ENCODE peak calls at places on chromosomes 2 and 18, in eight cellular contexts. O is astrocyte, A is fibroblast of lung, R is neural progenitor cell, P is hepatocyte, Y is PC-3, U is A673, E is endothelial cell of umbilical vein. C is an unnamed sample.

GRCh38 chr2:12534646-12535263 is 182.0 kb upstream of the TRIB2 start:
- DNase-seq in Y (peak; percentile 96), O (peak; percentile 97), E (no peak), P (peak; percentile 30), A (peak; percentile 98), U (peak; percentile 51), R (peak; percentile 13), C (peak; percentile 94)

GRCh38 chr2:26768759-26769500 is 4.8 kb downstream of the SLC35F6 start:
- DNase-seq in A (peak; percentile 60), O (peak; percentile 25), E (peak; percentile 24), Y (no peak), U (no peak), R (no peak), P (peak; percentile 45), C (peak; percentile 75)

GRCh38 chr2:24435391-24436316 is 55.4 kb upstream of the NCOA1 start:
- DNase-seq in R (peak; percentile 44), P (peak; percentile 70), U (peak; percentile 93), Y (no peak), A (peak; percentile 64), E (peak; percentile 83), O (peak; percentile 41), C (no peak)

GRCh38 chr2:3626118-3626816 is 31.4 kb downstream of the COLEC11 start:
- DNase-seq in U (no peak), E (peak; percentile 29), R (no peak), O (no peak), A (no peak), P (no peak), Y (no peak), C (no peak)

GRCh38 chr2:225994748-225995405 is 595.4 kb downstream of the NYAP2 start:
- DNase-seq in R (no peak), P (no peak), E (no peak), U (no peak), O (peak; percentile 29), Y (peak; percentile 15), A (peak; percentile 41), C (peak; percentile 52)

GRCh38 chr18:3603460-3604259 is 153.7 kb downstream of the TGIF1 start:
- DNase-seq in U (peak; percentile 98), O (peak; percentile 97), A (peak; percentile 97), P (peak; percentile 83), E (peak; percentile 96), R (peak; percentile 91), Y (peak; percentile 94), C (peak; percentile 92)

GRCh38 chr2:182949572-182950189 is 83.2 kb upstream of the FRZB start:
- DNase-seq in Y (peak; percentile 13), U (peak; percentile 70), E (peak; percentile 11), R (no peak), P (peak; percentile 15), A (peak; percentile 28), O (peak; percentile 10), C (peak; percentile 76)

GRCh38 chr2:65868177-65868576 is 435.8 kb upstream of the SPRED2 start:
- DNase-seq in O (no peak), A (no peak), R (no peak), U (no peak), Y (no peak), P (peak; percentile 21), E (no peak), C (no peak)

GRCh38 chr2:231228223-231228622 is 29.8 kb downstream of the ARMC9 start:
- DNase-seq in O (no peak), E (no peak), U (no peak), Y (no peak), A (no peak), R (no peak), P (no peak), C (no peak)

GRCh38 chr18:6412933-6413472 is 1.7 kb downstream of the L3MBTL4 start:
- DNase-seq in U (no peak), R (no peak), A (no peak), Y (no peak), P (no peak), E (no peak), O (no peak), C (no peak)

GRCh38 chr18:6414118-6414722 is 491 bp downstream of the L3MBTL4 start:
- DNase-seq in E (no peak), O (no peak), P (peak; percentile 80), A (no peak), Y (peak; percentile 16), U (no peak), R (peak; percentile 67), C (peak; percentile 7)

GRCh38 chr18:6411367-6411766 is 3.3 kb downstream of the L3MBTL4 start:
- DNase-seq in R (no peak), A (no peak), Y (no peak), O (no peak), U (no peak), E (no peak), P (no peak), C (no peak)

GRCh38 chr18:6414723-6415362 is at the start of gene L3MBTL4:
- DNase-seq in E (no peak), O (no peak), Y (peak; percentile 14), U (no peak), P (peak; percentile 78), R (peak; percentile 53), A (no peak), C (peak; percentile 21)

DNA sequence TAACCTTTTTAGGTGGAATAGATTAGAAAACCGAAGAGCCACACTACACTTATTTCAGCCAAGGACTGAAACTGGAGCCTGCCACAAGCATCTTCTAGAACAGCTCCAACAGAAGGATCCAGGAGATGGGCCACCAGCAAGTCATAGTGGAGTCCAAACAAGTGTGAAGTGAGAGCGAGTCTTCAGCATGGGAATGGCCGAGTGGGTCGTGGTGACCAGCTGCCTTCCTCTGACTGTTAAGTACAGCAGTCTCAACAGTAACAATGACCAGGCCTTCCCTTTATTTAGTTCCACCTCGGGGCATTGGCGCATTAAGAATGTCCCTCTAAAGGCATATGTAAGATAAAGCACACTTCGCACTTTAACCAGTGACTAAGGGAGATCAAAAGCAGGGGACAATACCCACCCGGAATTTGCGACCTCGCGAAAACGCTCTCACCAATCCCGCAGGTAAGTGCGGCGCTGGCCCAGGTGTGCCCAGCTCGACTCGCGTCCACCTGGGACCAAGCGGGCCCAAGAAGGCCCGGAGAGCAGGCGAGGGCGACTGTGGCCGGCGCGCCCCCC is 1.1 kb downstream of the L3MBTL4 start:
- DNase-seq in O (no peak), Y (no peak), U (no peak), P (no peak), E (no peak), R (peak; percentile 9), A (no peak), C (no peak)
- TF ChIP-seq EZH2 in O (no peak), Y (no peak), U (no peak), P (peak; percentile 53), E (no peak), R (no peak), A (no peak), C (no peak)

GRCh38 chr2:64228126-64228678 is 84.0 kb upstream of the PELI1 start:
- DNase-seq in R (peak; percentile 96), U (peak; percentile 95), A (peak; percentile 69), Y (peak; percentile 67), O (peak; percentile 51), E (peak; percentile 84), P (peak; percentile 90), C (peak; percentile 59)
- TF ChIP-seq EZH2 in R (no peak), U (no peak), A (no peak), Y (no peak), O (no peak), E (no peak), P (no peak), C (no peak)

GRCh38 chr2:219059725-219060682 is 717 bp downstream of the IHH start:
- DNase-seq in Y (no peak), P (peak; percentile 45), R (peak; percentile 31), E (no peak), U (no peak), O (no peak), A (no peak), C (peak; percentile 12)

GRCh38 chr2:219058541-219059374 is 2.0 kb downstream of the IHH start:
- DNase-seq in A (peak; percentile 5), O (no peak), P (peak; percentile 88), E (no peak), U (no peak), R (peak; percentile 57), Y (peak; percentile 22), C (no peak)

GRCh38 chr2:219057709-219058540 is 2.8 kb downstream of the IHH start:
- DNase-seq in Y (peak; percentile 72), R (peak; percentile 92), P (peak; percentile 88), A (peak; percentile 49), E (peak; percentile 60), U (peak; percentile 81), O (peak; percentile 16), C (peak; percentile 44)

GRCh38 chr2:219060821-219061791 is at the start of gene IHH:
- DNase-seq in Y (peak; percentile 21), O (no peak), R (peak; percentile 58), E (no peak), P (peak; percentile 80), A (peak; percentile 6), U (no peak), C (no peak)

GRCh38 chr2:219059375-219059724 is 1.4 kb downstream of the IHH start:
- DNase-seq in O (no peak), P (no peak), R (peak; percentile 32), E (no peak), U (no peak), A (no peak), Y (no peak), C (no peak)
- TF ChIP-seq EZH2 in O (no peak), P (no peak), R (no peak), E (no peak), U (peak; percentile 96), A (peak; percentile 92), Y (no peak), C (peak; percentile 98)

GRCh38 chr18:70490008-70490933 is 201.4 kb downstream of the SOCS6 start:
- DNase-seq in P (peak; percentile 73), A (peak; percentile 29), E (peak; percentile 57), U (peak; percentile 90), O (peak; percentile 8), Y (peak; percentile 69), R (peak; percentile 79), C (peak; percentile 30)

GRCh38 chr18:70493461-70493860 is 204.6 kb downstream of the SOCS6 start:
- DNase-seq in U (no peak), Y (no peak), O (no peak), A (no peak), E (no peak), R (no peak), P (no peak), C (no peak)

GRCh38 chr18:70494524-70494923 is 205.7 kb downstream of the SOCS6 start:
- DNase-seq in E (no peak), P (no peak), R (no peak), Y (no peak), U (no peak), A (no peak), O (no peak), C (no peak)

GRCh38 chr18:70489556-70489955 is 200.7 kb downstream of the SOCS6 start:
- DNase-seq in O (no peak), A (no peak), P (no peak), E (no peak), Y (no peak), U (no peak), R (no peak), C (no peak)

DNA sequence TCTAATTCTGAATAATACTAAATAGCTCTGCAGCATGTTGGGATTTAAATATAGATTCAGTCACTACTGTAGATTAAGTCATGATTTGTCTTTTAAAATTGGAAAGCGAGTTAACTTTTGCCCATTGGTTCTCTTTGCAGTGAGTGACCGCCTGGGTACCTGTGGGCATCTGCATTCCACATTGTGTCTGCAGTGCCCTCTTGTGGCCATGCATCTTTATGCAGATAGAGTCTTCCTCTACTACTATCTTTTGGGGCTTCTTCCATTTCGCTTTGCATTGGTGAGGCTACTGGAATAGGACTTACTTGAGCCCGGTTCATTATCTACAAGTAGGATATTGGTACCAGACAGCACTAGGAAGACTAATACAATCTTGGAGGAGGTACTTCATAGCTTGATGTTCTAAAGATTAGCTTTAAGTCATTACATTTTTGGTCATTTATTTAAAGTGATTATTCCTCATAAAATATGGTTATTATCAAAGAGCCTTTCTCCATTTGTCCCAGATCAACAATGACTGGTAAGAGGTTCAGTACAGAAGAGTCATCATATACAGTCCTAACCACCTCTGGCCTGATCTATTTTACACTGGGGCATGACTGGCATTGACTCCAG is 203.0 kb downstream of the SOCS6 start:
- DNase-seq in Y (peak; percentile 80), P (peak; percentile 67), A (peak; percentile 19), E (peak; percentile 47), U (peak; percentile 66), O (peak; percentile 6), R (peak; percentile 81), C (peak; percentile 41)
- TF ChIP-seq EZH2 in Y (no peak), P (no peak), A (no peak), E (no peak), U (no peak), O (no peak), R (no peak), C (no peak)

C was measured in mammary epithelial cell.